ENCODE peak calls at places on chromosomes 12 and 14, in nine cellular contexts. Q is PC-3, T is DND-41, P is OCI-LY7, G is brain microvascular endothelial cell, N is omental fat pad, W is HFF-Myc, X is mesothelial cell of epicardium, Y is type B pancreatic cell. I is an unnamed sample.

GRCh38 chr12:2559931-2560715 is 234.6 kb upstream of the FKBP4 start:
- DNase-seq in Q (no peak), T (no peak), P (peak; percentile 2), G (no peak), N (no peak), W (no peak), X (no peak), Y (no peak), I (no peak)

GRCh38 chr12:132662901-132663755 is 24.0 kb downstream of the POLE start:
- DNase-seq in Q (no peak), T (peak; percentile 64), P (no peak), G (no peak), N (no peak), W (no peak), X (no peak), Y (no peak), I (no peak)

GRCh38 chr12:114975283-114975973 is 291.5 kb upstream of the TBX3 start:
- DNase-seq in Q (no peak), T (no peak), P (no peak), G (no peak), N (no peak), W (no peak), X (no peak), Y (no peak), I (no peak)

GRCh38 chr14:80136358-80136757 is 74.9 kb downstream of the DIO2 start:
- DNase-seq in Q (peak; percentile 61), T (peak; percentile 43), P (peak; percentile 62), G (no peak), N (no peak), W (no peak), X (no peak), Y (no peak), I (no peak)

GRCh38 chr12:42382013-42382696 is 56.2 kb downstream of the PPHLN1 start:
- DNase-seq in Q (no peak), T (no peak), P (no peak), G (no peak), N (no peak), W (no peak), X (no peak), Y (no peak), I (no peak)

GRCh38 chr12:123529636-123530035 is 3.9 kb downstream of the RILPL1 start:
- DNase-seq in Q (no peak), T (no peak), P (no peak), G (no peak), N (no peak), W (no peak), X (no peak), Y (no peak), I (no peak)

GRCh38 chr12:130932061-130932650 is 21.6 kb upstream of the ADGRD1 start:
- DNase-seq in Q (no peak), T (no peak), P (no peak), G (no peak), N (no peak), W (no peak), X (no peak), Y (no peak), I (peak; percentile 44)

GRCh38 chr14:26206640-26207039 is 391.2 kb downstream of the NOVA1 start:
- DNase-seq in Q (peak; percentile 16), T (no peak), P (no peak), G (no peak), N (no peak), W (no peak), X (no peak), Y (no peak), I (no peak)

GRCh38 chr14:69501362-69501964 is 16.9 kb downstream of the PLEKHD1 start:
- DNase-seq in Q (no peak), T (no peak), P (no peak), G (no peak), N (no peak), W (no peak), X (peak; percentile 54), Y (no peak), I (peak; percentile 12)

GRCh38 chr12:121903202-121903601 is 14.6 kb downstream of the PSMD9 start:
- DNase-seq in Q (no peak), T (peak; percentile 15), P (no peak), G (no peak), N (no peak), W (no peak), X (no peak), Y (no peak), I (no peak)

GRCh38 chr12:116642101-116642500 is 82.9 kb downstream of the MAP1LC3B2 start:
- DNase-seq in Q (no peak), T (no peak), P (no peak), G (no peak), N (no peak), W (no peak), X (no peak), Y (no peak), I (no peak)

GRCh38 chr14:69204753-69205152 is 13.5 kb downstream of the EXD2 start:
- DNase-seq in Q (peak; percentile 84), T (no peak), P (no peak), G (no peak), N (no peak), W (no peak), X (no peak), Y (no peak), I (no peak)

GRCh38 chr14:77208266-77208978 is 26.8 kb downstream of the TMEM63C start:
- DNase-seq in Q (peak; percentile 87), T (peak; percentile 73), P (peak; percentile 33), G (peak; percentile 39), N (peak; percentile 39), W (peak; percentile 26), X (peak; percentile 88), Y (peak; percentile 83), I (peak; percentile 7)

GRCh38 chr12:96828169-96828789 is 78.8 kb upstream of the NEDD1 start:
- DNase-seq in Q (no peak), T (no peak), P (peak; percentile 5), G (no peak), N (no peak), W (no peak), X (no peak), Y (no peak), I (no peak)

GRCh38 chr12:102917026-102917787 is at the start of gene PAH:
- DNase-seq in Q (no peak), T (no peak), P (peak; percentile 4), G (no peak), N (no peak), W (no peak), X (no peak), Y (no peak), I (no peak)

GRCh38 chr12:112751844-112752243 is 39.7 kb upstream of the RPH3A start:
- DNase-seq in Q (no peak), T (no peak), P (no peak), G (no peak), N (no peak), W (no peak), X (no peak), Y (no peak), I (no peak)

GRCh38 chr14:105060751-105061427 is 4.3 kb downstream of the GPR132 start:
- DNase-seq in Q (no peak), T (no peak), P (peak; percentile 69), G (no peak), N (no peak), W (no peak), X (no peak), Y (no peak), I (no peak)

GRCh38 chr12:108850854-108851573 is 6.4 kb downstream of the SSH1 start:
- DNase-seq in Q (no peak), T (no peak), P (peak; percentile 55), G (peak; percentile 98), N (no peak), W (no peak), X (no peak), Y (no peak), I (no peak)

GRCh38 chr14:27727371-27727770 is 1039.2 kb upstream of the FOXG1 start:
- DNase-seq in Q (no peak), T (no peak), P (no peak), G (no peak), N (no peak), W (no peak), X (no peak), Y (no peak), I (no peak)

GRCh38 chr12:47804177-47804576 is 15.5 kb downstream of the HDAC7 start:
- DNase-seq in Q (no peak), T (no peak), P (no peak), G (no peak), N (no peak), W (no peak), X (no peak), Y (no peak), I (no peak)

DNA sequence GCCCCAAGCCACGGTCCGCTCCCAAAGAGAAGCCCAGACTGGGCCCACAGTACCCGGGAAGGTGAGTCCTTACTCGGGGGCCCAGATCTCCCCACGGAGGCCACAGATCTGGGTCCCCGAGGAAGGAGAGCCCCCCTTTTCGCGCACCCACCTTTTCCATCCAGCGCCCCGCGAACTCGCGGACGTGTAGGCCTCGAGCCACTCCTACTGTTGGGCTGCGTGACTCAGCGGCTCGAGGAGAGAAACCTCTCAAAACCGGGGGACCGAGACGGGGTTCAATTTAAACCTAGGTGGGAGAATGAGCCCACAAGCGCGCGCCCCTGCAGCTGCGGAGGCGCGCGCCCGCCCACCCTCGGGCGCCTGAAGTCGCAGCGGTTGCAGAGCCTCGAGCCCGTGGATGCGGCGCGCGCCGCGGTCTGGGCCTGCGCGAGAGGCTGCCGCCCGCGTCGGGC is 6.3 kb downstream of the SIX6 start:
- DNase-seq in Q (no peak), T (no peak), P (no peak), G (no peak), N (no peak), W (no peak), X (no peak), Y (no peak), I (no peak)
- TF ChIP-seq CTCF in Q (peak; percentile 14), T (no peak), P (no peak), G (no peak), N (no peak), W (no peak), X (no peak), Y (peak; percentile 35), I (no peak)

GRCh38 chr12:15532364-15532977 is 210.2 kb downstream of the PTPRO start:
- DNase-seq in Q (peak; percentile 77), T (peak; percentile 76), P (peak; percentile 72), G (peak; percentile 68), N (no peak), W (peak; percentile 51), X (no peak), Y (no peak), I (no peak)
- TF ChIP-seq CTCF in Q (peak; percentile 77), T (peak; percentile 86), P (peak; percentile 82), G (peak; percentile 76), N (no peak), W (peak; percentile 60), X (no peak), Y (peak; percentile 69), I (peak; percentile 61)

DNA sequence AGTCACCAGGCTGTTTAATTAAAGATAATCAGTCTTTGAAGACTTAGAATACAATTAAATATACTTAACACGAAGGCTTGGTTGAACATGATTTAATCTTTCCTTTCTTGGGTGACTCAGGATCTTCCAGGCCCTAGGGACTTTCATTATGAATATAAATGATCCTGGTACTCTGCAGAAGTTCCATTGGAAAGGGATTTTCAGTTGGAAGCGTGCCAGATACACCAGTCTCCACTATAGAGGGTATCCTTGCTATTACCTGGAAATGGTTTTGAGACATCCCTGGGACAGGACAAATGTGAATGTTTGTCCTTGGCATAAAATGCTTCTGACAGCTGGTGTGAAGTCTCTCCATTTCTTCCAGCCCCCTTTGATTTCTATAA is 181.1 kb upstream of the PWP1 start:
- DNase-seq in Q (no peak), T (no peak), P (no peak), G (no peak), N (no peak), W (no peak), X (no peak), Y (no peak), I (no peak)
- TF ChIP-seq CTCF in Q (no peak), T (no peak), P (no peak), G (no peak), N (no peak), W (no peak), X (no peak), Y (no peak), I (no peak)

GRCh38 chr14:103072595-103073366 is 11.2 kb upstream of the LBHD2 start:
- DNase-seq in Q (no peak), T (no peak), P (no peak), G (no peak), N (no peak), W (no peak), X (no peak), Y (no peak), I (no peak)
- TF ChIP-seq CTCF in Q (no peak), T (no peak), P (no peak), G (no peak), N (no peak), W (no peak), X (no peak), Y (no peak), I (no peak)

I was measured in AG09319.